ENCODE peak calls at places on chromosomes 12 and 14, in seven cellular contexts. E, P, G, Y, F, W and D are unnamed samples.

GRCh38 chr12:117742721-117743120 is 226.1 kb downstream of the KSR2 start:
- DNase-seq in P (no peak), W (no peak), Y (no peak), F (peak), E (no peak), G (no peak), D (no peak)

GRCh38 chr12:110337912-110338710 is 57.1 kb downstream of the ATP2A2 start:
- DNase-seq in F (no peak), P (no peak), W (no peak), G (no peak), E (no peak), Y (no peak), D (no peak)

GRCh38 chr12:117640511-117640910 is 279.1 kb upstream of the NOS1 start:
- DNase-seq in P (no peak), F (no peak), Y (no peak), W (no peak), G (no peak), E (no peak), D (no peak)

GRCh38 chr12:89983622-89984021 is 275.0 kb upstream of the ATP2B1 start:
- DNase-seq in E (no peak), F (no peak), P (no peak), G (no peak), Y (no peak), W (no peak), D (no peak)

GRCh38 chr14:74508292-74508731 is 14.7 kb downstream of the ISCA2 start:
- DNase-seq in G (no peak), F (no peak), P (no peak), E (no peak), W (no peak), Y (no peak), D (no peak)

GRCh38 chr12:15966426-15966825 is 55.3 kb downstream of the DERA start:
- DNase-seq in W (no peak), G (peak), F (peak), P (no peak), E (no peak), Y (no peak), D (no peak)

GRCh38 chr14:102754370-102755262 is 22.6 kb upstream of the TRAF3 start:
- DNase-seq in G (no peak), F (no peak), Y (no peak), W (no peak), E (no peak), P (no peak), D (peak)

GRCh38 chr12:40829738-40830144 is 137.5 kb downstream of the CNTN1 start:
- DNase-seq in W (no peak), Y (no peak), P (no peak), E (peak), G (no peak), F (no peak), D (no peak)

GRCh38 chr12:59595557-59596231 is at the start of gene SLC16A7:
- DNase-seq in P (peak), G (peak), Y (peak), E (peak), W (peak), F (peak), D (peak)